ENCODE peak calls at places on chromosomes 1 and 21, in seven cellular contexts. E, A, B, V, W, G and S are unnamed samples.

GRCh38 chr21:25283720-25284119 is 323.6 kb downstream of the MRPL39 start:
- DNase-seq in E (peak), A (no peak), B (no peak), V (no peak), W (no peak), G (peak), S (no peak)

GRCh38 chr1:54167422-54168139 is 14.8 kb upstream of the CDCP2 start:
- DNase-seq in E (no peak), A (no peak), B (no peak), V (no peak), W (no peak), G (no peak), S (no peak)

GRCh38 chr1:79079770-79080169 is 73.2 kb upstream of the ADGRL4 start:
- DNase-seq in E (peak), A (peak), B (peak), V (no peak), W (peak), G (peak), S (no peak)

GRCh38 chr1:15411593-15412487 is 2.2 kb downstream of the EFHD2 start:
- DNase-seq in E (no peak), A (no peak), B (no peak), V (no peak), W (peak), G (no peak), S (peak)

GRCh38 chr1:55898191-55898590 is 681.2 kb downstream of the PLPP3 start:
- DNase-seq in E (peak), A (no peak), B (no peak), V (no peak), W (no peak), G (no peak), S (no peak)

GRCh38 chr21:25929859-25930520 is 195.2 kb downstream of the GABPA start:
- DNase-seq in E (no peak), A (no peak), B (no peak), V (no peak), W (no peak), G (no peak), S (peak)

GRCh38 chr21:35509004-35509704 is 460.1 kb upstream of the RUNX1 start:
- DNase-seq in E (no peak), A (no peak), B (no peak), V (no peak), W (peak), G (no peak), S (no peak)

GRCh38 chr1:152227310-152227928 is 3.4 kb upstream of the HRNR start:
- DNase-seq in E (peak), A (no peak), B (no peak), V (no peak), W (no peak), G (no peak), S (no peak)